ENCODE peak calls at places on chromosomes 11 and 22, in nine cellular contexts. T, R, L, Z, H, B, N, Y and V are unnamed samples.

GRCh38 chr11:113673566-113674396 is 32.3 kb downstream of the TMPRSS5 start:
- DNase-seq in T (no peak), R (no peak), L (no peak), Z (no peak), H (no peak), B (no peak), N (no peak), Y (no peak), V (no peak)

GRCh38 chr11:29809121-29809520 is 207.7 kb downstream of the KCNA4 start:
- DNase-seq in T (no peak), R (no peak), L (no peak), Z (no peak), H (no peak), B (peak; percentile 60), N (no peak), Y (peak; percentile 19), V (no peak)

GRCh38 chr22:23239429-23239828 is 59.1 kb downstream of the BCR start:
- DNase-seq in T (no peak), R (no peak), L (no peak), Z (no peak), H (no peak), B (no peak), N (no peak), Y (no peak), V (no peak)

GRCh38 chr11:128453444-128454336 is 133.7 kb downstream of the ETS1 start:
- DNase-seq in T (peak; percentile 99), R (no peak), L (peak; percentile 65), Z (peak; percentile 6), H (no peak), B (peak; percentile 94), N (peak; percentile 64), Y (peak; percentile 87), V (peak; percentile 62)

GRCh38 chr11:131767421-131767820 is 397.0 kb downstream of the NTM start:
- DNase-seq in T (peak; percentile 56), R (no peak), L (no peak), Z (no peak), H (no peak), B (no peak), N (no peak), Y (no peak), V (no peak)

GRCh38 chr11:126140932-126141291 is 70.5 kb downstream of the RPUSD4 start:
- DNase-seq in T (peak; percentile 77), R (no peak), L (peak; percentile 86), Z (peak; percentile 72), H (no peak), B (no peak), N (peak; percentile 57), Y (peak; percentile 68), V (peak; percentile 57)

GRCh38 chr22:24503851-24504170 is 8.7 kb downstream of the UPB1 start:
- DNase-seq in T (no peak), R (peak; percentile 41), L (no peak), Z (no peak), H (no peak), B (no peak), N (no peak), Y (no peak), V (no peak)

GRCh38 chr11:27902981-27903624 is 202.8 kb upstream of the BDNF start:
- DNase-seq in T (peak; percentile 65), R (no peak), L (no peak), Z (no peak), H (no peak), B (peak; percentile 74), N (no peak), Y (no peak), V (no peak)

GRCh38 chr22:32564170-32565001 is 89.8 kb downstream of the FBXO7 start:
- DNase-seq in T (peak; percentile 54), R (no peak), L (no peak), Z (no peak), H (no peak), B (no peak), N (no peak), Y (no peak), V (peak; percentile 40)

GRCh38 chr22:39821008-39821407 is 72.6 kb downstream of the ENTHD1 start:
- DNase-seq in T (no peak), R (no peak), L (no peak), Z (no peak), H (no peak), B (no peak), N (no peak), Y (no peak), V (no peak)

GRCh38 chr22:39820266-39820665 is 73.3 kb downstream of the ENTHD1 start:
- DNase-seq in T (peak; percentile 80), R (no peak), L (no peak), Z (no peak), H (no peak), B (peak; percentile 65), N (no peak), Y (no peak), V (no peak)

DNA sequence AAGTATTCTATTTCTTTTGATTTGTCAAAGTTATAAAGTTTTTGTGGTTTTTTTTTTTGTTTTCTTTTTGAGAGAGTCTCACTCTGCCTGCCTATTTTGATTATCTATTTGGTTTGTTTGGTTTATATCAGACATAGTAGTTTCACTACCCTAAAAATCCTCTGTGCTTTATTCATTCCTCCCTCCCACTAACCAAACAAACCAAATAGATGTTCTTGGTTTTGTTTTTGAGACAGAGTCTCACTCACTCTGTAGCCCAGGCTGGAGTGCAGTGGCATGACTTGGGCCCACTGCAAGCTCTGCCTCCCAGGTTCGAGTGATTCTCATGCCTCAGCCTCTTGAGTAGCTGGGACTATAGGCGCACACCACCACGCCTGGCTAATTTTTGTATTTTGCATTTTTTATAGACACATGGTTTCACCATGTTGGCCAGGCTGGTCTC is 67.9 kb downstream of the ENTHD1 start:
- DNase-seq in T (no peak), R (no peak), L (no peak), Z (no peak), H (no peak), B (no peak), N (no peak), Y (no peak), V (no peak)
- H3K4me3 ChIP-seq in T (no peak overlapping the region), R (no peak overlapping the region), L (no peak overlapping the region), Z (no peak overlapping the region), H (no peak overlapping the region), B (no peak overlapping the region), N (no peak overlapping the region), Y (no peak overlapping the region), V (no peak overlapping the region)

DNA sequence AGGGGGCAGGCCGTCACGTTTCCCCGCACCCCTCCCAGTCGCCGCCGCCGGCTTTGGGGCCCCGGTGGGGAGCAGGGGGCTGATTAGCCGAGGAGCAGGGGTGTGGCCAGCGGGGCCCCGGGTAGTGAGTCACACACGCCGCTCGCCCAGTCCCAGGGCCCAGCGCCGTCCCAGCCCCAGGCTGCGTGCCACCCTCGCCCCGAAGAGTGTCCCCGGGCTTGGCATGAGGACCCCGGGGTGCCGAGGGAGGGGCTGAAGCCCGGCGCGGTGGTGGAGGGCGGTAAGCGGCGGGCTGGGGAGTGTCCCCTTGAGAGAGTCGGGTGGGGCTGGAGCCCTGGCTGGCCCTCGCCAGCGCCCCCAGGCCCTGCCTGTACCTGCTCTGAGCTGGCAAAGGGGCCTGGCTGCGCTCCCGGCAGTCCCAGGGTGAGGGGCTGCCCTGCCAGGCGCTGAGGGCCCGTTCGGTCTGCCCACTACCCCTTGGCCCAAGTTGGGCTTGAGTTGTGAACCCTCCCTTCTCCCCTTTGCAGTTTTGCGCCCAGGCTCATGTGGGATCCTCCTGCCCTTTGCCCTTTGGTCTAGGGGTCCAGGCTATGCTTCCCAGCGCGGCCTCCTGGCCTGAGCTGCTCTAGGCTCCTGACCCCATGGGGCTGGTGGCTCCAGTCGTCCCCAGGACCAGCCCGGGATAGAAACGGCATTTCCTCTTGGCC is 34.6 kb downstream of the PRDM11 start:
- DNase-seq in T (peak; percentile 33), R (peak; percentile 83), L (peak; percentile 81), Z (peak; percentile 31), H (peak; percentile 71), B (peak; percentile 55), N (peak; percentile 54), Y (no peak), V (peak; percentile 76)
- H3K4me3 ChIP-seq in T (peak overlapping the region; percentile 36), R (peak overlapping the region; percentile 76), L (peak overlapping the region; percentile 65), Z (peak overlapping the region; percentile 72), H (peak overlapping the region; percentile 58), B (peak overlapping the region; percentile 28), N (peak overlapping the region; percentile 62), Y (peak overlapping the region; percentile 78), V (peak overlapping the region; percentile 72)

DNA sequence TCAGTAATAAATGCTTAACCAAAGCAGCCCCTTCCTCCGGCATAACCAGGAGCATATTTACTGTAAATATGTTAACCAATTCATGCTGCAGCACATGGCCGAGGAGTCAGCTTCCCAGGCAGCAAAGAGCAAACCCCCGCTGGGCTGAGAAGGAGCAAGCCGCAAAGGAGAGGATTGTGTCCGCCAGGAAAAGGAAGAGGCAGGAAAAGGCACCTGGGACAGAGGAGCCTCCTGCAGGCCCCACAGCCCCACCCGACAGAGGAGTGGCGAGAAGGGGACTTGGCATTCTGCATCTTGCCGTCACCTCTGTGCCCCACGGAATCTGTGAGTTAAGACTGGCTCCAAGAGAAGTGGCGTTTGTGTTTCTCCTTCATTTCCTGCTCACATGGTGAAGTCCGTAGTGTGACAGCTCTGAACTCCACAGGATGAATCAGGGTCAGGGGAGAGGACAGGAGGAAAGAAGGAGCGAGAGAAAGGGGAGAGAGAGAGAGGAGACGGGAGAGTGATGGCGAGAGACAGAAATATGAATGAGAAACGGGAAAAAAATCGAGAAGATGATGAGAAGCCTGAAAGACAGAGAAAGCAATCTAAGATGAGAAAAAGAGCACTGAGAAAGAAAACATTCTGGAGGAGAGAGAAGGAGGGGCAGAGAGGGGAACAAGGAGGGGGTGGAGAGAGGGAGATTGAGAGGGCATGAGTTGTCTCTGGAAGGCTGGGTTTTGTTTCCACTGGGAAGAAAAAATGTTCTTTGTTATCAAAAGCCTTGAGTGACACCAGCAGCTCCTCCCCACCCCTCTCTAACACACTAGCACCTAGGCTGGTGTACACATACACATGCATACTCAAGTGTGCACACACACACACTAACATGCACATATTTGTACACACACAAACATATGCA is 489.6 kb downstream of the MN1 start:
- DNase-seq in T (peak; percentile 26), R (no peak), L (no peak), Z (no peak), H (no peak), B (no peak), N (no peak), Y (no peak), V (peak; percentile 23)
- H3K4me3 ChIP-seq in T (peak overlapping the region; percentile 27), R (no peak overlapping the region), L (no peak overlapping the region), Z (no peak overlapping the region), H (no peak overlapping the region), B (no peak overlapping the region), N (no peak overlapping the region), Y (no peak overlapping the region), V (no peak overlapping the region)

DNA sequence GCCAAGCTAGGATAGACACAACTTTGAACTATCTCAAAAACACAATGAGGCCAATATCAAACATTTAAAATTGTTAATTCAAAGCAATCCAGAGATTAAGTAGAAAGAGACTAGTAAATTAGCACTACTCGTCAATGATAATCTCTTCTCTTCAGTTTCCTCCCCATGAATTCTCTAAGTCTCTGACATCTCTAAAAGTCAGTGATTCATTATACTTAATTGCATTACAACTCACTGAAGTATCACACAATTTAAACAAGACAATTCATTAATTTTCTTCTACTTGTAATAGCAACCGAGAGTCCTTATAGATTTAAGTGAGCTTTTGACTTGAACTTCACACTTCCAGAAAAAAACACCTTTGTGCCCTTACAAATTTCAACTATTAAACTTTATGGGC is 4.3 kb downstream of the DDX6 start:
- DNase-seq in T (no peak), R (no peak), L (no peak), Z (no peak), H (no peak), B (no peak), N (no peak), Y (no peak), V (no peak)
- H3K4me3 ChIP-seq in T (no peak overlapping the region), R (peak overlapping the region; percentile 12), L (no peak overlapping the region), Z (no peak overlapping the region), H (no peak overlapping the region), B (no peak overlapping the region), N (no peak overlapping the region), Y (no peak overlapping the region), V (no peak overlapping the region)